ENCODE peak calls at places on chromosome 2, in five cellular contexts. One of them, this sample, is unnamed.

GRCh38 chr2:108579631-108580030 is 45.4 kb downstream of the LIMS1 start:
- DNase-seq in tibial artery: no peak
- DNase-seq in astrocyte: peak
- DNase-seq in body of pancreas: peak
- DNase-seq in astrocyte of the spinal cord: no peak
- DNase-seq in this sample: peak

GRCh38 chr2:220701115-220701514 is 871.0 kb downstream of the EPHA4 start:
- DNase-seq in astrocyte of the spinal cord: no peak
- DNase-seq in body of pancreas: no peak
- DNase-seq in astrocyte: peak
- DNase-seq in tibial artery: no peak
- DNase-seq in this sample: no peak

GRCh38 chr2:64189586-64189985 is 45.4 kb upstream of the PELI1 start:
- DNase-seq in body of pancreas: no peak
- DNase-seq in astrocyte of the spinal cord: no peak
- DNase-seq in astrocyte: no peak
- DNase-seq in tibial artery: no peak
- DNase-seq in this sample: no peak

GRCh38 chr2:85656468-85656867 is 11.5 kb downstream of the SFTPB start:
- DNase-seq in astrocyte: no peak
- DNase-seq in tibial artery: no peak
- DNase-seq in body of pancreas: no peak
- DNase-seq in astrocyte of the spinal cord: no peak
- DNase-seq in this sample: no peak

GRCh38 chr2:159557437-159558034 is 58.8 kb downstream of the BAZ2B start:
- DNase-seq in tibial artery: no peak
- DNase-seq in astrocyte: no peak
- DNase-seq in body of pancreas: peak
- DNase-seq in astrocyte of the spinal cord: peak
- DNase-seq in this sample: peak

GRCh38 chr2:101251844-101252407 is 760 bp upstream of the CNOT11 start:
- DNase-seq in tibial artery: no peak
- DNase-seq in astrocyte of the spinal cord: no peak
- DNase-seq in astrocyte: no peak
- DNase-seq in body of pancreas: peak
- DNase-seq in this sample: no peak

GRCh38 chr2:231454361-231454791 is 9.9 kb downstream of the NCL start:
- DNase-seq in astrocyte: no peak
- DNase-seq in tibial artery: no peak
- DNase-seq in body of pancreas: no peak
- DNase-seq in astrocyte of the spinal cord: no peak
- DNase-seq in this sample: no peak

GRCh38 chr2:38170098-38170497 is 94.1 kb upstream of the CYP1B1 start:
- DNase-seq in astrocyte of the spinal cord: peak
- DNase-seq in body of pancreas: no peak
- DNase-seq in astrocyte: peak
- DNase-seq in tibial artery: no peak
- DNase-seq in this sample: no peak

GRCh38 chr2:237689569-237690131 is 62.3 kb downstream of the LRRFIP1 start:
- DNase-seq in body of pancreas: no peak
- DNase-seq in astrocyte: no peak
- DNase-seq in tibial artery: no peak
- DNase-seq in astrocyte of the spinal cord: no peak
- DNase-seq in this sample: no peak

GRCh38 chr2:96874099-96874831 is 4.4 kb upstream of the SEMA4C start:
- DNase-seq in tibial artery: no peak
- DNase-seq in astrocyte: no peak
- DNase-seq in body of pancreas: no peak
- DNase-seq in astrocyte of the spinal cord: no peak
- DNase-seq in this sample: no peak

GRCh38 chr2:36587556-36587955 is 10.4 kb downstream of the FEZ2 start:
- DNase-seq in tibial artery: no peak
- DNase-seq in astrocyte of the spinal cord: no peak
- DNase-seq in body of pancreas: no peak
- DNase-seq in astrocyte: no peak
- DNase-seq in this sample: no peak

GRCh38 chr2:40606862-40607261 is 155.0 kb upstream of the SLC8A1 start:
- DNase-seq in body of pancreas: no peak
- DNase-seq in astrocyte: peak
- DNase-seq in astrocyte of the spinal cord: peak
- DNase-seq in tibial artery: no peak
- DNase-seq in this sample: peak

GRCh38 chr2:7625392-7626138 is 708.4 kb downstream of the RNF144A start:
- DNase-seq in body of pancreas: no peak
- DNase-seq in astrocyte of the spinal cord: no peak
- DNase-seq in tibial artery: no peak
- DNase-seq in astrocyte: no peak
- DNase-seq in this sample: no peak

GRCh38 chr2:112666764-112667122 is 21.0 kb downstream of the SLC20A1 start:
- DNase-seq in astrocyte: no peak
- DNase-seq in astrocyte of the spinal cord: no peak
- DNase-seq in tibial artery: no peak
- DNase-seq in body of pancreas: no peak
- DNase-seq in this sample: no peak

GRCh38 chr2:52260904-52261303 is 1229.0 kb upstream of the NRXN1 start:
- DNase-seq in astrocyte: peak
- DNase-seq in body of pancreas: no peak
- DNase-seq in tibial artery: no peak
- DNase-seq in astrocyte of the spinal cord: peak
- DNase-seq in this sample: peak

GRCh38 chr2:239564587-239564986 is 163.8 kb upstream of the HDAC4 start:
- DNase-seq in astrocyte: no peak
- DNase-seq in body of pancreas: no peak
- DNase-seq in astrocyte of the spinal cord: no peak
- DNase-seq in tibial artery: no peak
- DNase-seq in this sample: no peak

GRCh38 chr2:241010531-241011295 is 12.3 kb downstream of the SNED1 start:
- DNase-seq in tibial artery: no peak
- DNase-seq in astrocyte of the spinal cord: no peak
- DNase-seq in astrocyte: no peak
- DNase-seq in body of pancreas: no peak
- DNase-seq in this sample: no peak

GRCh38 chr2:45275235-45275805 is 266.1 kb upstream of the SIX2 start:
- DNase-seq in body of pancreas: peak
- DNase-seq in tibial artery: no peak
- DNase-seq in astrocyte: peak
- DNase-seq in astrocyte of the spinal cord: peak
- DNase-seq in this sample: no peak

GRCh38 chr2:164839914-164840457 is 1.6 kb downstream of the COBLL1 start:
- DNase-seq in astrocyte: peak
- DNase-seq in tibial artery: no peak
- DNase-seq in body of pancreas: peak
- DNase-seq in astrocyte of the spinal cord: peak
- DNase-seq in this sample: peak

GRCh38 chr2:234290671-234291070 is 206.2 kb downstream of the ARL4C start:
- DNase-seq in astrocyte: no peak
- DNase-seq in astrocyte of the spinal cord: no peak
- DNase-seq in body of pancreas: peak
- DNase-seq in tibial artery: no peak
- DNase-seq in this sample: no peak

GRCh38 chr2:235383272-235383843 is 110.5 kb upstream of the AGAP1 start:
- DNase-seq in astrocyte of the spinal cord: no peak
- DNase-seq in body of pancreas: no peak
- DNase-seq in tibial artery: no peak
- DNase-seq in astrocyte: no peak
- DNase-seq in this sample: no peak

GRCh38 chr2:179606141-179606540 is 255.3 kb downstream of the ZNF385B start:
- DNase-seq in astrocyte of the spinal cord: no peak
- DNase-seq in body of pancreas: no peak
- DNase-seq in tibial artery: no peak
- DNase-seq in astrocyte: no peak
- DNase-seq in this sample: no peak

GRCh38 chr2:121722479-121722878 is 14.2 kb downstream of the NIFK start:
- DNase-seq in astrocyte: peak
- DNase-seq in astrocyte of the spinal cord: peak
- DNase-seq in body of pancreas: no peak
- DNase-seq in tibial artery: peak
- DNase-seq in this sample: peak

GRCh38 chr2:68715353-68716041 is 19.1 kb upstream of the ARHGAP25 start:
- DNase-seq in body of pancreas: peak
- DNase-seq in tibial artery: no peak
- DNase-seq in astrocyte of the spinal cord: peak
- DNase-seq in astrocyte: peak
- DNase-seq in this sample: peak

GRCh38 chr2:25161055-25161781 is 7.2 kb downstream of the POMC start:
- DNase-seq in body of pancreas: peak
- DNase-seq in tibial artery: peak
- DNase-seq in astrocyte of the spinal cord: no peak
- DNase-seq in astrocyte: peak
- DNase-seq in this sample: peak
- TF ChIP-seq CTCF in body of pancreas: no peak
- TF ChIP-seq CTCF in tibial artery: no peak
- TF ChIP-seq CTCF in astrocyte of the spinal cord: no peak
- TF ChIP-seq CTCF in astrocyte: no peak
- TF ChIP-seq CTCF in this sample: no peak

DNA sequence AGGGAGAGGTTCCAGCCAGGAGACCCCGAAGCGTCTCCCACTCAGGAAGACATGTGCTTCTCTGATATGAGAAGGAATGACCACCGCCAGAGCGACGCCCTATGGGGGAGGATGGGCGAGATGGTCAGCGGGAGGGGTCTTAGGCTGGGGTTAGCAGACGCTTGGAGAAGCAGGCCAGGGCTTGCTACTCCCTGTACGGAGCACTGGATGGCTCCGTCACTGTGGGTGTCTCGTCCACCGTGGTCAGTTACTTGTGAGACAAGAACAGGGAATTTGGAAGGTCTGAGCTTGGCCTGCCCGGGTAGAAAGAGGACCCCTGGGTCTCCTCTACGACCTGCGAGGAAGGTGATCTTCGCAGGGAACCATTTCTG is 39.8 kb downstream of the TMEM18 start:
- DNase-seq in astrocyte of the spinal cord: no peak
- DNase-seq in tibial artery: no peak
- DNase-seq in astrocyte: no peak
- DNase-seq in body of pancreas: no peak
- DNase-seq in this sample: no peak
- TF ChIP-seq CTCF in astrocyte of the spinal cord: no peak
- TF ChIP-seq CTCF in tibial artery: no peak
- TF ChIP-seq CTCF in astrocyte: no peak
- TF ChIP-seq CTCF in body of pancreas: no peak
- TF ChIP-seq CTCF in this sample: no peak

DNA sequence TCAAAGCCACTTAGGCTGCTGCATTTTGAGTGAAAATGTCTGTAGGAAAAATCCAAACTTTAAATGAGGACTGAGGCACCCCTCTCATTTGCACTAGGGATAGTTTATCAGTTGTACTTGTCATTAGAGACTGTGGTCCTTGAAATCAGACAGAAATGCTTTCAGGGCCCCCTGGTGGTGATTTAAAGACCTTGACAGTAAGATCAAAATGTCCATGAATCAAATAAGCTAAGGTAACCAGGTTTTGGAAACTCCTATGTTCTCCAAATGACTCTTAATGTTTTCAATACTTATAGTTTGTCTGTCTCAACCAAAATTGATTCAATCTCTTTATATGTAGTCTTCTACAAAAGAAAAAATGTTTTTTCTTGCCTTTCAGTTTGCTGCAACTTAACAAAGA is 28.8 kb upstream of the DDX18 start:
- DNase-seq in astrocyte: peak
- DNase-seq in tibial artery: no peak
- DNase-seq in body of pancreas: peak
- DNase-seq in astrocyte of the spinal cord: peak
- DNase-seq in this sample: peak
- TF ChIP-seq CTCF in astrocyte: peak
- TF ChIP-seq CTCF in tibial artery: peak
- TF ChIP-seq CTCF in body of pancreas: peak
- TF ChIP-seq CTCF in astrocyte of the spinal cord: peak
- TF ChIP-seq CTCF in this sample: peak

DNA sequence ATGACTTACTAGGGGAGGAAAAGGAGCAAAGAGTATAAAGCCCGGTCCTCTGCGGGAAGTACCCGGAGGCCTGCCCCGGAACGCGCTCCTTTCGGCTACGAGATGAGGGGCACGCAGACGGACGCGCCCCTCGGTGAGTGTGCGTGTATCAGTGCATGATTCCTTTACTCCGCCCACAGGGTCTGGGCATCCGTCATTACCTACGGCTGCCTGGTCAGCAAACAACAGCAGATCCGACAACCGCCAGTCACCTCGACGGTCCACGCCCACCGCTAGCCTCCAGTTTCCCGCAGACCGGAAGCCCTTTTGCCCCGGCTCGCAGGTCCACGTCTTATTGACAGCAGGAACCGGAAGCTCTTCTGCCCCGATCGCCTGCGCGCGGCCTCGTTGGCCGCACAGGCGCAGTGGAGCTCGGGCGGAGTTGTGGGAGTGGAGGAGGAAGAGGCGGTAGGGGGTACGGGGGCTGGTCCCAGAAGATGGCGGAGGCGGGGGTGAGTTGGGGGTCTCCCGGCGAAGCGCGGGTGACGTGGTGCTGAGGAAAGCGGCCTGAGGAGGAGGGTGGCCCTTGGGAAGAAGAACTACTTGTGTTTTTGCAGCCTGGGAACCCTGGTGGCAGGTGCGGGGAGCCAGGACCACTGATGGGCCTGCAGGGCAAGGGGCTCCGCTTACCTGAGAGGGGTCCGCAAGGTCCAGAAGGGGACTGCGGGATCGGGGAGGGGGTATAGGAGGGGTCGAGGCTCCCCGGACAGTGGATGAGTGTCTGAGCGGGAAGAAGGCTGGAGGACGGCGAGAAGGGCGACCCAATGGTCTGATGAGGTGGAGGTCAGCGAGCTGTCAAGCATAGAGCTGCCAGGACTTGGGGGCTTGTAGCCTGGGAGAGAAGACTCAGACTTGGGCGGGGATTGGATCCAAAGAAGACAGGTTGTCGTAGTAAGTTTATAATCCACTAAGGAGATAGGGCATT is at the start of gene INSIG2:
- DNase-seq in astrocyte of the spinal cord: peak
- DNase-seq in body of pancreas: peak
- DNase-seq in tibial artery: peak
- DNase-seq in astrocyte: peak
- DNase-seq in this sample: peak
- TF ChIP-seq CTCF in astrocyte of the spinal cord: no peak
- TF ChIP-seq CTCF in body of pancreas: peak
- TF ChIP-seq CTCF in tibial artery: no peak
- TF ChIP-seq CTCF in astrocyte: no peak
- TF ChIP-seq CTCF in this sample: peak

DNA sequence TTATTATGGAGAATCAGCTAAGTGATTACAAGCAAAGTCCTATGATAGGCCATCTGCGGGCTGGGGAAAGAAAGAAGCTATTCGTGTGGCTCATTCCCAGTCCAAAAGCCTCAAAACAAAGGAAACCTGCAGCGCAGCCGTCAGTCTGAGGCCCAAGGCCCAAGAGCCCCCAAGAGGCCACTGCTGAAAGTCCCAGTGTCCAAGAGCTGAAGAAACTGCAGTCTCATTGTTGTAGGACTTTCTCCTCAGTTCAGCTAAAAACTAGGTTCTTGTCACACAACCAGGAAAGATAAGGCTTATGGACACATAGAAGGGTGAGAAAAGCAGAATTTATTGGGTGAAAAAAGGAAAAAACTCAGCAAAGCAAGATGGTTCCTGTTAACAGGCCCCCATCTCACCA is 143.2 kb downstream of the RHBDD1 start:
- DNase-seq in tibial artery: no peak
- DNase-seq in astrocyte of the spinal cord: no peak
- DNase-seq in astrocyte: no peak
- DNase-seq in body of pancreas: no peak
- DNase-seq in this sample: no peak
- TF ChIP-seq CTCF in tibial artery: no peak
- TF ChIP-seq CTCF in astrocyte of the spinal cord: no peak
- TF ChIP-seq CTCF in astrocyte: no peak
- TF ChIP-seq CTCF in body of pancreas: no peak
- TF ChIP-seq CTCF in this sample: no peak

GRCh38 chr2:43214253-43214652 is 12.2 kb downstream of the ZFP36L2 start:
- DNase-seq in astrocyte: no peak
- DNase-seq in body of pancreas: no peak
- DNase-seq in tibial artery: no peak
- DNase-seq in astrocyte of the spinal cord: no peak
- DNase-seq in this sample: no peak
- TF ChIP-seq CTCF in astrocyte: no peak
- TF ChIP-seq CTCF in body of pancreas: no peak
- TF ChIP-seq CTCF in tibial artery: no peak
- TF ChIP-seq CTCF in astrocyte of the spinal cord: no peak
- TF ChIP-seq CTCF in this sample: no peak

This sample was measured in AG10803.